ENCODE peak calls at places on chromosomes 3 and 15, in six cellular contexts. N, R, H, D, X and Q are unnamed samples.

GRCh38 chr15:38853608-38854007 is 289.0 kb upstream of the RASGRP1 start:
- DNase-seq in N (no peak), R (peak), H (peak), D (no peak), X (no peak), Q (peak)

GRCh38 chr3:46705022-46705530 is 3.9 kb downstream of the TMIE start:
- DNase-seq in N (peak), R (no peak), H (no peak), D (peak), X (peak), Q (peak)

GRCh38 chr3:117602054-117602644 is 892.6 kb downstream of the TUSC7 start:
- DNase-seq in N (no peak), R (no peak), H (no peak), D (no peak), X (no peak), Q (no peak)

GRCh38 chr3:172266103-172266502 is 182.2 kb downstream of the GHSR start:
- DNase-seq in N (no peak), R (no peak), H (no peak), D (no peak), X (no peak), Q (no peak)

GRCh38 chr3:148092624-148093194 is 605.0 kb upstream of the AGTR1 start:
- DNase-seq in N (peak), R (no peak), H (no peak), D (no peak), X (no peak), Q (no peak)

GRCh38 chr15:58545307-58546065 is 113.7 kb downstream of the LIPC start:
- DNase-seq in N (no peak), R (no peak), H (no peak), D (no peak), X (no peak), Q (no peak)

GRCh38 chr3:149480326-149481017 is 6.0 kb downstream of the TM4SF4 start:
- DNase-seq in N (peak), R (peak), H (peak), D (peak), X (peak), Q (peak)

GRCh38 chr15:43922021-43922420 is 95.2 kb downstream of the WDR76 start:
- DNase-seq in N (no peak), R (no peak), H (no peak), D (no peak), X (no peak), Q (no peak)

GRCh38 chr15:39360417-39360816 is 220.5 kb upstream of the THBS1 start:
- DNase-seq in N (no peak), R (no peak), H (no peak), D (no peak), X (peak), Q (no peak)

GRCh38 chr3:116444819-116445290 is 432 bp downstream of the LSAMP start:
- DNase-seq in N (peak), R (no peak), H (no peak), D (no peak), X (no peak), Q (no peak)

GRCh38 chr3:21540265-21540664 is 210.7 kb downstream of the ZNF385D start:
- DNase-seq in N (no peak), R (no peak), H (no peak), D (no peak), X (no peak), Q (no peak)

DNA sequence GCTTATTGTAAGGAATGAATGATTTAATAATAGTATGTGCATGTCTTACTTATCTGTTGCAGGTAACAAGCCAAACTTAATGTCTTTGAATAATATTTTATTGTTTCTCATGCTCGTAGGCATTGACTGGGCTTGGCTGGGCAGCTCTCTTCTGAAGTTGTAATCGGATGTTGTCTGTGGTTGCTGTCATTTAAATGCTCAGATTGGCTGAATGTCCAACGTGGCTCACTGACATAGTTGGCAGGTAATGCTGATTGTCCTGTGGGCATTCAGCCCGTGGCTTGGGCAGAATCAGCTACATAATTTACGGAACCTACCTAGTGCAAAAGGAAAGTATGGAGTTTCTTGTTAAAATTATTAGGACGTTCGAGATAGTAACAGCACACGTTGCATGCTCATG is 297.4 kb upstream of the GBE1 start:
- DNase-seq in N (no peak), R (no peak), H (no peak), D (no peak), X (no peak), Q (no peak)
- TF ChIP-seq JUND in N (no peak), R (no peak), H (no peak), D (no peak), X (no peak), Q (no peak)

DNA sequence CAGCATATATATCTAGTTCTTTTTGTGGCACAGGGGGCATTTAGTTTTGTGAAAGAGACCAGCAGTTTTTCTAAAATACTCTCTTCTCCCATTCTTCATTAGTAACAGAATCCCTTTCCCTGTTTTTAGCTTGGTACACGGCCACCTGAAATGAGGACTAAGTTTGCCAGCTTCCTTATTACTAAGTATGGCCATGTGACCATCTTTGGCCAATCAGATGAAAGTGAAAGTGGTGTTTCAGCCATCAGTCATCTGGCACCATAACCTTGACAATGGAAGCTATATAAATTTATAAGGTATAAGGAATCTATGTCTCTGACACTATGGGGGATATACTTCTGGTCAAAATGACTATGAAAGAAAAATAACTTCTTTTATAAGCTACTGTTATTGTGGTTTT is 570.4 kb downstream of the AGBL1 start:
- DNase-seq in N (no peak), R (no peak), H (no peak), D (no peak), X (no peak), Q (no peak)
- TF ChIP-seq JUND in N (no peak), R (no peak), H (no peak), D (no peak), X (no peak), Q (no peak)

DNA sequence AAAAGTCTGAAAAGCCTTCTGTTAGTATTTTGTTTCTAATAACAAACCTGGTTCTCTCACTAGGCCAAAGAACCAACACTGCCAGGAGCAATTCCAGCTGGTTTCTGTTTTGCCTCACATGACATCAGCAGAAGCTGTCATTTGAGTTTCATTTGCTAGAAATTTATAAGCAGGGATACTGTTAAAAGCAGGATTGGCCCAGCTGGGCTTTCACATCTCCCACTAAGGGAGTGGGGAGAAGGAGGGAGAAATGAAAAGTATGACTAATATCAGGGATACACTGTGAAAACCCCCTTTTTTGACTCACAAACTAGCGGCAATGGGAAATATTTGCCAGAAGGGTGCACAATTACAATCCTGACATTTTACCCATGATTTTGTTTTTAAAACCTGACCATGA is 5.3 kb downstream of the CCDC80 start:
- DNase-seq in N (peak), R (no peak), H (no peak), D (no peak), X (no peak), Q (no peak)
- TF ChIP-seq JUND in N (peak), R (no peak), H (no peak), D (no peak), X (no peak), Q (no peak)

DNA sequence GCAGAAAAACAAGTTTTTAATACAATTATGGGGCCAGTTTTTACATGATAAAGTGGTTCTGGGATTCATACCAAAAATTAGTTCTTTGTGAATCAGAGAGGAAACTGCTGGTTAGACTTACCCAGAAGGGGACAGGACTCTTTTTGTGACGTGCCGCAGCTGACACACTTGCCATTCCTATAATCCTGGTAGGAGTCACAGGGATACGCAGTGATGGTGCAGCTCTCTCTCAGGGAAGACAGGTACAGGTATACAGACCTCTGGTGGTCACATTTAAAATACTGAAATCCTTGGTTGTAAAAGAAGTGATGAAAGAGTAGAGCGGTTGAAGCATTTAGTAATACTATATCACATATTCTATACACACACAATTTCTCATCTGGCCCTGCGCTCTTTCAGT is 20.2 kb upstream of the TMEM41A start:
- DNase-seq in N (no peak), R (no peak), H (no peak), D (no peak), X (peak), Q (no peak)
- TF ChIP-seq JUND in N (no peak), R (no peak), H (no peak), D (no peak), X (no peak), Q (no peak)

GRCh38 chr3:189316296-189317019 is 144.7 kb downstream of the TPRG1 start:
- DNase-seq in N (no peak), R (no peak), H (no peak), D (no peak), X (peak), Q (peak)
- TF ChIP-seq JUND in N (no peak), R (no peak), H (no peak), D (no peak), X (no peak), Q (peak)

DNA sequence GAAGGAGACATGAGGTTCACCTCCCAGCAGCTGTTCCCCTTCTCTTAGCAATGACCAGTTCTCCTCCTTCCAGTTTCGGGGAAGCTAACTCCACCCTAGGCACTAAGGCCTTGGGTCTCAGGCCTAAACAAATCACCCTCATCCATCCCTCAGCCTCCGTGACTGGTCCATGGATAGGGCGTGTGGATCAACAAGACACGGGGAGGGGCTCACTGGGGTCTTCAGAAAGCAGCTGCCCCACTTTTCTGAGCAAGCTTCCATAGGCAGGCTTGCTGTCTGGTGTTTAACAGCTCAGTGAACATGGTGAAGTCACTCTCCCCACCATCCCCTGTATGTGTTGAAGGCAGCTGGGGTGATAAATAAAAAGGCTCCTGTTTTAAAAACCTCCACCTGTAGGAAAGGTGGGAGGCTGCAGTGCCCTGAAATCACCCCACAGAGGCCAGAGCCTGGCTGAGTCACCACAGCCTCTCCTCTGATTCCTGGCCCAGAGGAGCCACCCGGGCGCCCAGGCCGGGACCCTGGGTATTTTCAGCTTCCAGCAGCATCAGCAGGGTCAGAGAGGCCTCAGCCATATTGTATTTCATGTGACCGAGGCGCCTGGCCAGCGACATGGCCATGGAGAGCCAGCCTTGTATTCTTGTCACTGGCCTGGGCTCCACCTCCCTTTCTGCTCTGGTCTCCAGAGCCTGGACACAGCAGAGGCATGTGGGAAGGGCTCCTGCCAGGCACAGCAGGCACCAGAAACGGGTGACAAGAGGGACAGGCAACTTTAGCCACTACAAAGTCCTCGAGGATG is 60.3 kb upstream of the HERC1 start:
- DNase-seq in N (no peak), R (no peak), H (no peak), D (no peak), X (no peak), Q (no peak)
- TF ChIP-seq JUND in N (no peak), R (no peak), H (no peak), D (peak), X (no peak), Q (no peak)

GRCh38 chr3:153614563-153614962 is 452.5 kb downstream of the RAP2B start:
- DNase-seq in N (no peak), R (no peak), H (peak), D (no peak), X (no peak), Q (no peak)
- TF ChIP-seq JUND in N (no peak), R (no peak), H (no peak), D (no peak), X (no peak), Q (no peak)